ENCODE peak calls at places on chromosome 16, in four cellular contexts. P is HTR-8/SVneo; O is naive thymus-derived CD8-positive, alpha-beta T cell; R is neural crest cell. I is an unnamed sample.

GRCh38 chr16:86761117-86761971 is 183.0 kb downstream of the FOXL1 start:
- DNase-seq in P (peak), O (no peak), R (peak), I (peak)

GRCh38 chr16:11560701-11561439 is 25.8 kb downstream of the LITAF start:
- DNase-seq in P (no peak), O (peak), R (no peak), I (peak)

GRCh38 chr16:81583893-81584705 is 139.5 kb downstream of the CMIP start:
- DNase-seq in P (no peak), O (no peak), R (no peak), I (no peak)

GRCh38 chr16:28876973-28877641 is 1.2 kb upstream of the ATP2A1 start:
- DNase-seq in P (no peak), O (no peak), R (no peak), I (no peak)

GRCh38 chr16:9906218-9906617 is 276.0 kb downstream of the GRIN2A start:
- DNase-seq in P (no peak), O (no peak), R (no peak), I (no peak)

GRCh38 chr16:81326971-81327370 is 12.2 kb downstream of the GAN start:
- DNase-seq in P (no peak), O (no peak), R (no peak), I (no peak)

GRCh38 chr16:491225-491919 is 36.1 kb upstream of the CAPN15 start:
- DNase-seq in P (no peak), O (no peak), R (no peak), I (no peak)

GRCh38 chr16:65394306-65394705 is 272.4 kb upstream of the CDH11 start:
- DNase-seq in P (no peak), O (no peak), R (no peak), I (no peak)

GRCh38 chr16:88681709-88682451 is 4.4 kb downstream of the SNAI3 start:
- DNase-seq in P (no peak), O (peak), R (no peak), I (no peak)

GRCh38 chr16:17396762-17397498 is 73.8 kb downstream of the XYLT1 start:
- DNase-seq in P (no peak), O (no peak), R (no peak), I (no peak)

GRCh38 chr16:17471745-17472075 is 950 bp upstream of the XYLT1 start:
- DNase-seq in P (no peak), O (no peak), R (no peak), I (no peak)

GRCh38 chr16:600781-601180 is 10.9 kb downstream of the RAB40C start:
- DNase-seq in P (no peak), O (no peak), R (no peak), I (no peak)

GRCh38 chr16:74304835-74305176 is 8.2 kb downstream of the PSMD7 start:
- DNase-seq in P (no peak), O (no peak), R (no peak), I (no peak)

GRCh38 chr16:84115919-84116719 is 623 bp downstream of the MBTPS1 start:
- DNase-seq in P (peak), O (no peak), R (no peak), I (no peak)

GRCh38 chr16:58020628-58021521 is 4.7 kb upstream of the MMP15 start:
- DNase-seq in P (peak), O (peak), R (peak), I (peak)

GRCh38 chr16:81602377-81602776 is 157.8 kb downstream of the CMIP start:
- DNase-seq in P (no peak), O (no peak), R (no peak), I (no peak)

GRCh38 chr16:83356266-83356665 is 451.5 kb upstream of the HSBP1 start:
- DNase-seq in P (peak), O (no peak), R (peak), I (no peak)

GRCh38 chr16:50093607-50094570 is 28.1 kb downstream of the HEATR3 start:
- DNase-seq in P (no peak), O (no peak), R (no peak), I (peak)

GRCh38 chr16:3149630-3150345 is 15.0 kb downstream of the ZNF213 start:
- DNase-seq in P (peak), O (peak), R (peak), I (peak)

GRCh38 chr16:69412287-69412686 is 12.1 kb upstream of the CYB5B start:
- DNase-seq in P (no peak), O (no peak), R (no peak), I (no peak)

GRCh38 chr16:86045601-86045971 is 146.6 kb downstream of the IRF8 start:
- DNase-seq in P (no peak), O (no peak), R (no peak), I (no peak)